ENCODE peak calls at places on chromosomes 13 and 19, in eight cellular contexts. W is breast epithelium, P is endodermal cell, G is HCT116, N is GM20000, Q is GM23338, T is progenitor cell of endocrine pancreas, C is cardiac muscle cell. A is an unnamed sample.

GRCh38 chr13:72666391-72666790 is 61.0 kb downstream of the MZT1 start:
- DNase-seq in W (no peak), Q (no peak), C (no peak), P (no peak), T (no peak), G (no peak), N (no peak), A (no peak)

GRCh38 chr13:108218044-108218974 is at the start of gene ABHD13:
- DNase-seq in P (peak), Q (peak), T (peak), N (peak), G (peak), C (peak), W (peak), A (peak)

GRCh38 chr13:34217343-34218094 is 399.6 kb downstream of the RFC3 start:
- DNase-seq in N (no peak), C (no peak), W (no peak), Q (no peak), P (no peak), G (no peak), T (no peak), A (no peak)

GRCh38 chr19:57887195-57887941 is 1.5 kb downstream of the ZNF814 start:
- DNase-seq in W (no peak), P (peak), C (peak), T (no peak), N (no peak), Q (peak), G (no peak), A (no peak)

GRCh38 chr19:35206379-35206778 is 22.2 kb downstream of the FAM187B start:
- DNase-seq in P (no peak), W (no peak), Q (no peak), N (peak), G (no peak), T (no peak), C (no peak), A (no peak)

GRCh38 chr13:111508164-111508870 is 187.9 kb downstream of the TEX29 start:
- DNase-seq in P (no peak), Q (no peak), C (no peak), N (no peak), G (no peak), T (no peak), W (no peak), A (no peak)

GRCh38 chr19:10828981-10829821 is 6.8 kb downstream of the TMED1 start:
- DNase-seq in T (no peak), Q (peak), P (peak), N (no peak), W (no peak), C (no peak), G (no peak), A (no peak)

GRCh38 chr13:46296920-46297319 is 85.2 kb downstream of the LRRC63 start:
- DNase-seq in C (peak), G (peak), T (no peak), N (no peak), Q (no peak), P (no peak), W (no peak), A (no peak)

GRCh38 chr19:3116621-3117020 is 19.2 kb upstream of the GNA15 start:
- DNase-seq in Q (no peak), W (no peak), P (no peak), T (no peak), N (no peak), C (no peak), G (no peak), A (no peak)

GRCh38 chr13:99154064-99154463 is 46.6 kb upstream of the UBAC2 start:
- DNase-seq in T (no peak), P (no peak), Q (no peak), W (no peak), C (no peak), N (no peak), G (no peak), A (no peak)

GRCh38 chr13:95356916-95357315 is 55.7 kb upstream of the ABCC4 start:
- DNase-seq in N (no peak), P (no peak), T (no peak), W (no peak), C (no peak), G (no peak), Q (no peak), A (no peak)

GRCh38 chr19:41944336-41944735 is 14.8 kb downstream of the RABAC1 start:
- DNase-seq in N (peak), C (no peak), T (no peak), G (no peak), W (no peak), P (no peak), Q (no peak), A (no peak)

GRCh38 chr19:47309608-47310007 is at the start of gene C5AR1:
- DNase-seq in G (no peak), C (no peak), Q (no peak), P (no peak), N (no peak), T (no peak), W (no peak), A (no peak)

GRCh38 chr13:98549006-98549727 is 27.7 kb downstream of the STK24 start:
- DNase-seq in P (no peak), T (no peak), W (no peak), G (no peak), N (no peak), C (peak), Q (no peak), A (no peak)

GRCh38 chr19:2424686-2425621 is 2.4 kb downstream of the TIMM13 start:
- DNase-seq in C (peak), W (no peak), T (peak), P (peak), N (no peak), G (no peak), Q (peak), A (no peak)

GRCh38 chr13:39895254-39895653 is 239.8 kb downstream of the COG6 start:
- DNase-seq in W (no peak), C (peak), G (no peak), N (no peak), T (no peak), P (no peak), Q (no peak), A (no peak)

GRCh38 chr19:20171285-20171684 is 4.3 kb downstream of the ZNF486 start:
- DNase-seq in T (no peak), P (no peak), Q (no peak), N (no peak), G (no peak), W (no peak), C (no peak), A (no peak)

GRCh38 chr13:109509154-109509905 is 277.1 kb downstream of the IRS2 start:
- DNase-seq in G (no peak), P (no peak), W (no peak), Q (no peak), T (no peak), C (peak), N (no peak), A (no peak)

GRCh38 chr19:53394974-53395839 is at the start of gene ZNF765:
- DNase-seq in T (peak), C (peak), G (peak), P (peak), Q (peak), N (peak), W (peak), A (peak)

DNA sequence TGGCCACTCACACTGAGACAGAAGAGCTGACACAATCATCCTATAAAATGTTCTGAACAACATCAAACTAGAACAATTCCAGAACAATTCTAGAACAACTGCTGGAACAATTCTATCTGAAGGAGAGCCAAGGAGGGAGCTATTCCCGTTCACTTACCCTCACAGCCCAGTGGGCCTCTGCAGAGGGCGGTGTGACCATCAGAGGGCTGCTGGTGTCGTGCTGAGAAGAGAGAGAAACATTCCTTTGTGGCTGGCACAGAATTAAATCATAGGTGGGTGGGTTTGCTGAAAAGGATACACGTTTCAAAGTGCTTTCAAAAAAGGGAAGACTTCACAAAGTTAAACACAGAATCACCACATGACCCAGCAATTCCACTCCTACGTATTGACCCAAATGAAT is 35.0 kb downstream of the EPS15L1 start:
- DNase-seq in C (no peak), Q (no peak), G (no peak), T (no peak), P (no peak), W (no peak), N (no peak), A (no peak)
- TF ChIP-seq CTCF in C (no peak), Q (no peak), G (no peak), T (no peak), P (no peak), W (no peak), N (no peak), A (no peak)

DNA sequence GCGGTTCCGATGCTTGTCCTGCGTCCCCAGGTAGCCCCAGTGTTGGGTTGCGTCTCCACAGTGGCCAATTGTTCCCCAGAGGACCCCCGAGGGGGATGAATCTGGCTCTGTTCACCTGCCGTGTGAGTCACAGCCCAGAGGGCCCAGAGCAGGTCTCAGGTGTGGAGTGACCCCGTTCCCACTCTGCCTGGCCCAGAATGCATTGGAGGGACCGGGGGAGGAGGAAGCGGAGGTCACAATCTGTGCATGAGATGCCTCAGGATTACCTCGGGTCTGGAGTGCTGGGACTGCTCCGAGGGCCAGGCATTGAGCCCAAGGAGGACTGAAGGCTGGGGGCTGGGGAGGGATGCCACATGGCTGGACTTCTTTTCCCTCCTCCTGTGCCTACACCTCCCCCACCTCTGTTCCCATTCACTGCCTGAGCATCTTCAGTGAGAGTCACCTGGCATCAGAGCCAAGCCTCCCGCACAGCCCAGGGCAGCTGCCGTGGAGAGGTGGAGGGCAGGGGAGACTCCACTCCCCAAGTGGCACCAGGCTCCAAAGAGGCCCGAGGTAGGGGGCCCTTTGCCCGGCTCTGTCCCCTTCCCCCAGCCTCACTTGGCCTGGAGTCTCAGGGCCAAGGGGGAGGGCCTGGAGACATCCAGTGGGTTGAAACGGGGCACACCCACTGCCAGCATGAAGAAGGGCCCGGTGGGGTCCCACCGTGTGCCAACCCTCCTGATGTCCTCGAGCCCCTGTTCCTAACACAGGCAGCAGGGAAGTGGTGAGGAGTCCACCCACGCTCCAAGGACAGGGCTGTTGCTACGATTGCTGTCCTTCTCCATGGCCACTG is 81.1 kb downstream of the CHST8 start:
- DNase-seq in C (no peak), Q (no peak), T (no peak), P (no peak), W (no peak), G (no peak), N (no peak), A (no peak)
- TF ChIP-seq CTCF in C (no peak), Q (no peak), T (no peak), P (no peak), W (no peak), G (no peak), N (no peak), A (no peak)

GRCh38 chr13:90732049-90732448 is 615.4 kb upstream of the MIR17HG start:
- DNase-seq in C (no peak), T (no peak), W (no peak), N (no peak), P (peak), Q (peak), G (no peak), A (no peak)
- TF ChIP-seq CTCF in C (no peak), T (no peak), W (no peak), N (no peak), P (peak), Q (peak), G (peak), A (no peak)

GRCh38 chr19:44692379-44692721 is 6.6 kb upstream of the CEACAM16 start:
- DNase-seq in T (no peak), Q (no peak), N (no peak), W (no peak), G (no peak), C (no peak), P (no peak), A (no peak)

GRCh38 chr19:44690131-44690440 is 8.9 kb upstream of the CEACAM16 start:
- DNase-seq in N (no peak), G (no peak), W (no peak), T (no peak), P (no peak), Q (no peak), C (no peak), A (no peak)

GRCh38 chr19:44697670-44698034 is 1.3 kb upstream of the CEACAM16 start:
- DNase-seq in W (no peak), P (no peak), N (no peak), Q (no peak), C (no peak), G (no peak), T (no peak), A (no peak)

GRCh38 chr19:44696939-44697669 is 1.8 kb upstream of the CEACAM16 start:
- DNase-seq in T (no peak), G (no peak), N (no peak), Q (no peak), C (no peak), P (peak), W (no peak), A (no peak)

GRCh38 chr19:44694184-44694579 is 4.8 kb upstream of the CEACAM16 start:
- DNase-seq in C (no peak), P (peak), T (no peak), Q (peak), N (no peak), G (no peak), W (no peak), A (no peak)
- TF ChIP-seq CTCF in C (peak), P (peak), T (peak), Q (peak), N (peak), G (peak), W (no peak), A (no peak)

A was measured in omental fat pad.